ENCODE peak calls at places on chromosomes 2 and 18, in nine cellular contexts. K is stimulated activated CD4-positive, alpha-beta T cell treated with anti-CD3 and anti-CD28 coated beads, Interleukin-15, amount 100 ng/mL, for 1 hour; M is MM.1S; H is activated T-cell treated with anti-CD3 and anti-CD28 coated beads for 24 hours; E is posterior cingulate gyrus; I is NAMALWA; Y is fibroblast of the aortic adventitia; Q is CD4-positive, alpha-beta T cell; T is testis. S is an unnamed sample.

GRCh38 chr2:94872676-94873361 is 1.6 kb downstream of the TEKT4 start:
- DNase-seq in Y (no peak), I (no peak), Q (no peak), K (no peak), M (no peak), E (no peak), H (no peak), T (no peak), S (no peak)

GRCh38 chr2:239629936-239630617 is 229.3 kb upstream of the HDAC4 start:
- DNase-seq in I (no peak), Y (peak), H (no peak), Q (no peak), T (no peak), M (no peak), E (no peak), K (no peak), S (no peak)

GRCh38 chr2:204325468-204325867 is 219.8 kb upstream of the PARD3B start:
- DNase-seq in I (peak), K (peak), E (peak), Y (peak), H (peak), Q (peak), T (peak), M (peak), S (peak)

GRCh38 chr18:76274470-76275289 is 220.4 kb downstream of the ZNF516 start:
- DNase-seq in M (peak), Y (no peak), K (no peak), I (no peak), H (no peak), Q (no peak), E (peak), T (peak), S (no peak)

GRCh38 chr2:231383701-231384435 is 11.6 kb upstream of the B3GNT7 start:
- DNase-seq in E (no peak), M (no peak), Y (no peak), I (no peak), H (no peak), T (no peak), Q (no peak), K (no peak), S (no peak)

GRCh38 chr2:102013200-102014040 is 21.7 kb downstream of the IL1R2 start:
- DNase-seq in K (no peak), I (no peak), H (no peak), M (no peak), Q (no peak), E (no peak), T (no peak), Y (peak), S (no peak)

GRCh38 chr2:240645346-240646060 is 20.2 kb downstream of the GPR35 start:
- DNase-seq in M (no peak), E (no peak), K (no peak), T (no peak), I (no peak), Q (no peak), Y (no peak), H (no peak), S (no peak)

GRCh38 chr2:44310287-44310686 is 35.0 kb downstream of the SLC3A1 start:
- DNase-seq in H (no peak), K (no peak), E (no peak), Y (no peak), Q (no peak), I (no peak), M (no peak), T (no peak), S (no peak)

GRCh38 chr2:123971564-123972318 is 53.3 kb upstream of the CNTNAP5 start:
- DNase-seq in Q (no peak), I (no peak), E (no peak), H (no peak), T (no peak), Y (no peak), M (peak), K (no peak), S (no peak)

GRCh38 chr2:45889053-45889452 is 237.6 kb downstream of the PRKCE start:
- DNase-seq in Y (no peak), T (peak), M (peak), H (no peak), Q (peak), I (peak), E (peak), K (no peak), S (no peak)

GRCh38 chr18:69495338-69495737 is 94.7 kb downstream of the DOK6 start:
- DNase-seq in I (peak), K (no peak), Q (no peak), Y (no peak), E (no peak), M (no peak), H (no peak), T (no peak), S (no peak)

GRCh38 chr18:62329676-62330454 is 4.8 kb downstream of the TNFRSF11A start:
- DNase-seq in Y (peak), Q (peak), E (no peak), M (peak), I (no peak), T (no peak), K (no peak), H (peak), S (no peak)

GRCh38 chr18:79801217-79801616 is 3.5 kb downstream of the KCNG2 start:
- DNase-seq in K (no peak), T (no peak), I (no peak), H (no peak), M (no peak), Y (no peak), E (no peak), Q (no peak), S (no peak)

GRCh38 chr18:11873670-11874340 is 22.6 kb downstream of the CHMP1B start:
- DNase-seq in Q (no peak), I (no peak), K (no peak), M (no peak), H (no peak), Y (no peak), E (no peak), T (no peak), S (no peak)

GRCh38 chr2:96874099-96874831 is 4.4 kb upstream of the SEMA4C start:
- DNase-seq in M (no peak), T (no peak), Q (no peak), Y (no peak), H (no peak), I (no peak), K (no peak), E (no peak), S (no peak)

GRCh38 chr18:79458917-79459803 is 63.4 kb downstream of the NFATC1 start:
- DNase-seq in E (no peak), Y (no peak), M (no peak), T (no peak), K (no peak), Q (no peak), I (no peak), H (no peak), S (no peak)

GRCh38 chr2:176126929-176127768 is 2.4 kb upstream of the HOXD8 start:
- DNase-seq in M (peak), Y (peak), H (peak), Q (peak), I (peak), E (peak), K (peak), T (peak), S (peak)

GRCh38 chr18:34942975-34943374 is 98.2 kb upstream of the MAPRE2 start:
- DNase-seq in Y (no peak), I (no peak), M (no peak), T (no peak), H (no peak), K (no peak), Q (no peak), E (no peak), S (no peak)

GRCh38 chr2:99256677-99257076 is 1.2 kb upstream of the LYG2 start:
- DNase-seq in Q (no peak), K (no peak), H (no peak), E (no peak), T (no peak), I (no peak), Y (no peak), M (no peak), S (no peak)

S was measured in ascending aorta.